ENCODE peak calls at places on chromosomes 1 and 21, in eight cellular contexts. R, F, U, K, E, N, S and Q are unnamed samples.
A peak's percentile ranks its signal among the peaks of the same experiment; 100 is the strongest.

GRCh38 chr21:45741691-45742090 is 98.2 kb downstream of the PCBP3 start:
- DNase-seq in E (no peak), N (no peak), U (no peak), R (no peak), F (no peak), K (no peak), S (no peak), Q (no peak)

GRCh38 chr21:36052860-36053766 is 7.2 kb downstream of the SETD4 start:
- DNase-seq in F (no peak), S (no peak), U (no peak), R (no peak), N (no peak), E (no peak), K (no peak), Q (no peak)

GRCh38 chr1:106620521-106620954 is 435.9 kb upstream of the PRMT6 start:
- DNase-seq in U (no peak), F (peak; percentile 2), K (peak; percentile 41), E (no peak), R (peak; percentile 19), S (no peak), N (no peak), Q (peak; percentile 9)

GRCh38 chr1:23101891-23102688 is 66.6 kb downstream of the LUZP1 start:
- DNase-seq in F (no peak), U (no peak), R (no peak), N (no peak), K (no peak), S (no peak), E (no peak), Q (no peak)

GRCh38 chr1:2212542-2213491 is 15.3 kb upstream of the SKI start:
- DNase-seq in K (peak; percentile 97), F (peak; percentile 97), N (peak; percentile 93), R (peak; percentile 82), S (no peak), E (peak; percentile 93), U (peak; percentile 86), Q (peak; percentile 94)

GRCh38 chr1:2447274-2448097 is 28.6 kb upstream of the PLCH2 start:
- DNase-seq in F (no peak), S (no peak), R (no peak), K (no peak), N (no peak), E (no peak), U (no peak), Q (no peak)

GRCh38 chr1:230917284-230918135 is 49.2 kb upstream of the C1orf198 start:
- DNase-seq in K (peak; percentile 79), N (peak; percentile 67), R (no peak), S (peak; percentile 84), U (peak; percentile 91), F (peak; percentile 75), E (peak; percentile 67), Q (peak; percentile 43)

GRCh38 chr1:34013958-34014737 is 150.3 kb downstream of the HMGB4 start:
- DNase-seq in N (peak; percentile 67), R (no peak), F (no peak), U (peak; percentile 62), K (no peak), S (peak; percentile 29), E (no peak), Q (no peak)

GRCh38 chr1:154443274-154444013 is 38.3 kb downstream of the IL6R start:
- DNase-seq in S (no peak), K (no peak), N (no peak), E (peak; percentile 76), U (no peak), R (no peak), F (no peak), Q (no peak)

GRCh38 chr1:154441241-154441888 is 36.2 kb downstream of the IL6R start:
- DNase-seq in K (no peak), U (no peak), R (no peak), N (no peak), E (no peak), F (no peak), S (no peak), Q (no peak)

GRCh38 chr1:154445040-154445472 is 39.9 kb downstream of the IL6R start:
- DNase-seq in E (no peak), U (no peak), F (peak; percentile 62), R (no peak), K (no peak), S (peak; percentile 94), N (no peak), Q (peak; percentile 49)

GRCh38 chr1:154440031-154440430 is 34.9 kb downstream of the IL6R start:
- DNase-seq in N (no peak), F (no peak), S (no peak), U (no peak), R (no peak), E (no peak), K (no peak), Q (no peak)

DNA sequence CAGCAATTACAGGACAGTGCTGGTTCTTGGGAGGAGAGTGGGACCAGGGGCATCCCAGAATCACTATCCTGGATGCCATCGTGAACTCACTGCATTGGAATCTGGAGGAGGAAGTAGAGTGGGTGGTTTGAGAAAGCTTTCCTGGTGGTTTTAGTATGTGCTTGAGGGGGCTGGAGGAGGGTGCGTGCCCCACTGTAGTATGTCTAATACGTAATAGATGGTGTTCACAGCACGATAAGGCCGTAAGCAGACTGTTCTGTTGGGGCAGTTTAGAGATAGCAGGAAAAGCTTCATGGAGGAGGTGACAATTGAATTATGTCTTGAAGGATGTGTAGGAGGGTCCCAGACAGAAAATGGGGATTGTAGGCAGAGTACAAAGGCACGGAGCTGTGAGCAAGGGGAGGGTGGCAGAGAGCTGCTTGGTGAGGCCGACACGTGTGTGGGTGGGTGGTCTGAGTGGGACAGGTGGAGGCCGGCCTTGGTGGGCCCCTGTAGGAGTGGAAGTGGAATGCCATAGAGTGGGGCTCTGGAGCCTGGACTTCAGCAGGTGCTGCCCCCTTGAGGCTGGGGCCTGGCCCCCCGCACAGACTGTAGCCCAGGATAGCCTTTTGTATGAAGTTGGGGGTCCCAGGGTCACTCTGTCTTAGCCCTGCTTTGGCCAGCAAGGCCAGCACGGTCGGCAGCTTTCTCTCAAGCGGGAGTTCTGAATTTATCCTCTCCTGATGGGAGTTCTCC is 37.0 kb downstream of the IL6R start:
- DNase-seq in N (no peak), U (no peak), S (no peak), R (no peak), E (no peak), K (peak; percentile 74), F (peak; percentile 55), Q (no peak)
- TF ChIP-seq CTCF in N (peak; percentile 45), U (peak; percentile 42), S (peak; percentile 40), R (peak; percentile 24), E (peak; percentile 30), K (no peak), F (peak; percentile 69), Q (peak; percentile 47)

GRCh38 chr1:157142765-157143423 is 4.7 kb upstream of the ETV3 start:
- DNase-seq in S (no peak), K (no peak), N (no peak), R (no peak), U (no peak), E (no peak), F (no peak), Q (no peak)
- H3K4me3 ChIP-seq in S (no peak overlapping the region), K (no peak overlapping the region), N (no peak overlapping the region), R (no peak overlapping the region), U (no peak overlapping the region), E (no peak overlapping the region), F (no peak overlapping the region), Q (no peak overlapping the region)

DNA sequence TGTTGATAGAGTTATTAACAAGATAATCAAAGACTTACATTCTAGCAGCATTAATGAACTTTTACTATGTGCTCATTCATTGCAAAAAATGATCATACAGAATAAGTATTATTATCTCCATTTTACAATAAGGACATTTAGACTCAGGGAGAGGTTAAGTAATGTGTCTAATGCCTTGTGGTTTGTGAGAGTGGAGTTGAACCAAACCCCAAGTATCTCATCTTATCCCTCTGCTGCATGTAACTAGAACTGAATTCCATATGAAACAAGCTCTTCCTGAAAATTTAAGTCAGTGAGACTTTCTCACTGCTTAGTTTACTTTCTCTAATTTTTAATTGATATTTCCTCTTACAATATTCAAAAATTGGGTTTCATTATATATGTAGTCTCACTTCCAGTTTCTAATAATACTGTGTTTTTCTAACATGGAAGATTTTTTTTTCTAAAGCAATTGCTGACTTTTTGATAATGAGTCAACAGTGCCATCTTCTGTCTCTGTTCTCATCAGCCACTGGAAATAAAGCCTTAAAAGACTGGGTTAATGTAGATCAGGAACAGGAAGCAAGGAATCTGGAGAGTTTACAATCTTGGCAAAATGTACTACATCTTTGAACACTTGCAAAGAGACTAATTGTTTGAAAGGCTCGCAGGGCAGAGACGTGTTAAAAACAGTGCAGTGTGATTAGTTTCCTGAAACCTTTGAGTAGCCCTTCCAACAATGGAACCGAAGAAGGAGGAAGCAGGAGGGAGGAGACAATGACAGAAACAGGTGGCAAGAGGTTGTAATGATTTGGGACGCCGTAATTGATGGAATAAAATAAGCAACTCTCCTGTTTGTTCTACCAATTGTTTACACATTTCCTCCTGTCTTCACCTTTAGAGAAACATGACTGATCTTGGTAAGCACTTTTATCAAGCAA is 567.6 kb downstream of the MRPL39 start:
- DNase-seq in U (peak; percentile 27), F (no peak), S (peak; percentile 73), N (no peak), E (no peak), R (no peak), K (no peak), Q (no peak)
- TF ChIP-seq CTCF in U (no peak), F (peak; percentile 4), S (peak; percentile 38), N (peak; percentile 14), E (no peak), R (no peak), K (peak; percentile 57), Q (no peak)

GRCh38 chr1:168116327-168116799 is 20.4 kb downstream of the GPR161 start:
- DNase-seq in N (no peak), F (no peak), U (no peak), S (no peak), R (no peak), E (no peak), K (no peak), Q (no peak)
- H3K4me3 ChIP-seq in N (no peak overlapping the region), F (no peak overlapping the region), U (no peak overlapping the region), S (no peak overlapping the region), R (no peak overlapping the region), E (no peak overlapping the region), K (no peak overlapping the region), Q (no peak overlapping the region)

DNA sequence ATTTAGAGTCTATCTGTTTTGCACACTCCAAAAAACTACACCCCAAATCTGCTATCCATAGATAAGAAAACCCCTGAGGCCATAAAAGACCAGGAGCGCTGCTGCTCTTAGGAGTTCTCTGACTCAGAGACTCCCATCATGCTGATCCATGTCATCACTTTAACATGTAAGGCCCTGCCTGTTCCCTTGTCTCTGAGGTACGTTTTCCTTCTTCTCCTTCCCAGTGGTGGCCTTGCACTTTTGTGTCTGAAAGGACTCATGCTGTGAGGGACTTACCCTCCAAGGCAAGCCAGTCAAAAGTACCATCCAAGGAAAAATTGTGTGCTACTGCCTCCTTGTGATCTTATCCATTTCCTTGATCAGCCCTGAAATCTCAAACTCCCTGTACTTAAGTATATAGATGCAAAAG is 427.4 kb upstream of the NCAM2 start:
- DNase-seq in S (no peak), K (no peak), E (no peak), R (no peak), F (no peak), U (no peak), N (no peak), Q (no peak)
- TF ChIP-seq CTCF in S (no peak), K (no peak), E (no peak), R (no peak), F (no peak), U (no peak), N (no peak), Q (peak; percentile 5)

GRCh38 chr21:27225142-27225541 is 258.3 kb upstream of the ADAMTS5 start:
- DNase-seq in E (no peak), R (no peak), S (no peak), K (no peak), U (no peak), F (no peak), N (no peak), Q (no peak)
- H3K4me3 ChIP-seq in E (no peak overlapping the region), R (no peak overlapping the region), S (no peak overlapping the region), K (no peak overlapping the region), U (no peak overlapping the region), F (no peak overlapping the region), N (no peak overlapping the region), Q (no peak overlapping the region)